ENCODE peak calls at places on chromosomes 11 and 22, in nine cellular contexts. I, L, G, B, C, T, H, W and U are unnamed samples.

GRCh38 chr11:101477926-101478325 is 105.9 kb downstream of the TRPC6 start:
- DNase-seq in W (peak), T (no peak), C (no peak), I (no peak), L (no peak), B (no peak), H (no peak), G (no peak), U (no peak)

GRCh38 chr22:42180349-42180842 is 49.8 kb upstream of the CYP2D6 start:
- DNase-seq in H (no peak), G (no peak), T (no peak), C (no peak), L (no peak), B (no peak), W (no peak), I (peak), U (no peak)

GRCh38 chr11:109308551-109308950 is 113.4 kb upstream of the C11orf87 start:
- DNase-seq in B (no peak), I (no peak), L (no peak), T (no peak), W (no peak), C (no peak), G (no peak), H (no peak), U (no peak)

GRCh38 chr22:27801197-27801615 is 350 bp downstream of the MN1 start:
- DNase-seq in C (no peak), H (no peak), L (no peak), T (peak), W (peak), G (no peak), I (peak), B (peak), U (no peak)

GRCh38 chr11:15893080-15893492 is 463.3 kb downstream of the SOX6 start:
- DNase-seq in G (no peak), W (no peak), L (no peak), T (peak), I (no peak), H (peak), B (no peak), C (peak), U (no peak)

GRCh38 chr11:115699733-115700132 is 195.5 kb upstream of the CADM1 start:
- DNase-seq in C (peak), G (no peak), H (peak), I (no peak), T (no peak), W (no peak), L (no peak), B (peak), U (no peak)

GRCh38 chr11:62479631-62480201 is 60.9 kb downstream of the SCGB1A1 start:
- DNase-seq in G (no peak), L (no peak), B (no peak), C (no peak), W (no peak), H (no peak), I (no peak), T (no peak), U (no peak)

GRCh38 chr11:134785660-134786284 is 373.7 kb upstream of the B3GAT1 start:
- DNase-seq in W (no peak), B (no peak), L (no peak), H (no peak), I (no peak), C (no peak), G (no peak), T (no peak), U (no peak)

GRCh38 chr22:19772673-19773469 is 12.3 kb downstream of the TBX1 start:
- DNase-seq in C (no peak), L (no peak), H (no peak), B (no peak), T (no peak), W (no peak), I (no peak), G (no peak), U (no peak)

GRCh38 chr22:43183496-43184263 is 3.3 kb downstream of the TTLL12 start:
- DNase-seq in G (no peak), T (no peak), C (no peak), H (no peak), B (no peak), W (peak), L (no peak), I (no peak), U (no peak)

GRCh38 chr11:130428271-130428670 is at the start of gene ADAMTS8:
- DNase-seq in T (no peak), G (peak), B (peak), L (no peak), C (no peak), H (no peak), W (no peak), I (no peak), U (no peak)

GRCh38 chr22:21001601-21002325 is at the start of gene THAP7:
- DNase-seq in H (peak), C (peak), G (peak), W (peak), I (peak), B (peak), L (peak), T (peak), U (peak)

GRCh38 chr11:103529217-103529684 is 420.0 kb downstream of the DYNC2H1 start:
- DNase-seq in B (peak), H (no peak), I (no peak), C (no peak), G (no peak), T (peak), W (peak), L (no peak), U (peak)

GRCh38 chr22:50308986-50309600 is 1.6 kb upstream of the PLXNB2 start:
- DNase-seq in H (no peak), B (no peak), W (peak), G (no peak), C (no peak), I (no peak), T (no peak), L (no peak), U (no peak)

GRCh38 chr11:81839016-81839415 is 894.6 kb downstream of the FAM181B start:
- DNase-seq in W (no peak), B (no peak), C (no peak), T (no peak), H (no peak), G (no peak), L (no peak), I (no peak), U (no peak)

GRCh38 chr11:111735262-111736116 is 30.7 kb downstream of the PPP2R1B start:
- DNase-seq in W (peak), I (no peak), H (peak), T (peak), G (peak), C (no peak), L (no peak), B (peak), U (peak)

GRCh38 chr11:113113801-113114451 is 152.7 kb downstream of the NCAM1 start:
- DNase-seq in I (no peak), C (no peak), T (no peak), H (no peak), W (no peak), L (no peak), B (no peak), G (no peak), U (no peak)

GRCh38 chr11:94866936-94867795 is 99.0 kb downstream of the AMOTL1 start:
- DNase-seq in T (no peak), W (no peak), G (no peak), C (no peak), I (no peak), B (no peak), H (no peak), L (no peak), U (no peak)

GRCh38 chr22:46036558-46037408 is 59.8 kb upstream of the WNT7B start:
- DNase-seq in L (no peak), B (no peak), I (peak), G (no peak), C (peak), T (no peak), H (peak), W (peak), U (no peak)

GRCh38 chr11:94641167-94641761 is 74.1 kb downstream of the PIWIL4 start:
- DNase-seq in B (no peak), W (no peak), I (no peak), C (no peak), L (no peak), G (no peak), T (no peak), H (no peak), U (no peak)

GRCh38 chr11:72799441-72799840 is 5.6 kb upstream of the STARD10 start:
- DNase-seq in L (no peak), G (no peak), W (no peak), H (no peak), T (no peak), B (no peak), I (no peak), C (no peak), U (no peak)

GRCh38 chr22:33035276-33035863 is 22.8 kb downstream of the SYN3 start:
- DNase-seq in I (no peak), G (no peak), L (no peak), H (no peak), T (no peak), B (no peak), W (no peak), C (no peak), U (no peak)

GRCh38 chr11:59556883-59557205 is 45.5 kb downstream of the OR4D9 start:
- DNase-seq in B (no peak), G (no peak), W (no peak), L (no peak), I (no peak), T (no peak), H (no peak), C (no peak), U (no peak)

GRCh38 chr11:69298778-69299461 is 5.0 kb downstream of the MYEOV start:
- DNase-seq in H (no peak), I (no peak), L (no peak), T (no peak), C (no peak), G (no peak), W (peak), B (peak), U (no peak)

GRCh38 chr11:85810871-85811611 is at the start of gene SYTL2:
- DNase-seq in T (peak), H (peak), G (peak), I (peak), W (peak), C (peak), L (peak), B (peak), U (no peak)

GRCh38 chr11:1402776-1403620 is 13.3 kb downstream of the BRSK2 start:
- DNase-seq in T (no peak), C (no peak), B (no peak), W (no peak), I (no peak), G (no peak), L (no peak), H (no peak), U (no peak)

GRCh38 chr11:120547871-120548681 is 36.5 kb downstream of the GRIK4 start:
- DNase-seq in L (no peak), H (peak), I (no peak), T (peak), C (peak), W (peak), G (peak), B (peak), U (peak)

GRCh38 chr11:64065141-64065465 is 29.4 kb downstream of the FLRT1 start:
- DNase-seq in H (no peak), L (no peak), T (no peak), C (no peak), B (no peak), W (no peak), I (no peak), G (no peak), U (no peak)

GRCh38 chr11:33835143-33835878 is 56.6 kb downstream of the LMO2 start:
- DNase-seq in H (no peak), G (peak), B (peak), T (peak), I (no peak), W (peak), L (no peak), C (no peak), U (peak)

GRCh38 chr11:71979582-71979981 is 19.1 kb upstream of the IL18BP start:
- DNase-seq in B (no peak), I (no peak), W (no peak), T (no peak), L (no peak), G (no peak), C (no peak), H (no peak), U (no peak)

GRCh38 chr22:47006869-47007268 is 244.4 kb downstream of the TBC1D22A start:
- DNase-seq in C (no peak), L (no peak), G (no peak), T (no peak), B (no peak), H (no peak), I (no peak), W (no peak), U (no peak)

GRCh38 chr22:19368876-19369275 is 62.7 kb downstream of the HIRA start:
- DNase-seq in C (no peak), L (no peak), B (no peak), G (no peak), W (no peak), I (no peak), T (no peak), H (no peak), U (no peak)

GRCh38 chr11:27672836-27673464 is 27.3 kb downstream of the BDNF start:
- DNase-seq in W (peak), B (no peak), L (no peak), T (no peak), G (no peak), H (no peak), I (no peak), C (no peak), U (no peak)

GRCh38 chr11:128692750-128693578 is 908 bp upstream of the FLI1 start:
- DNase-seq in T (no peak), G (no peak), H (no peak), L (no peak), I (peak), C (no peak), B (peak), W (no peak), U (no peak)

GRCh38 chr11:88421530-88421929 is 84.0 kb upstream of the CTSC start:
- DNase-seq in T (no peak), H (no peak), B (no peak), G (no peak), I (peak), L (no peak), C (no peak), W (peak), U (no peak)